ENCODE peak calls at places on chromosomes 16 and 17, in four cellular contexts. I, K, X and A are unnamed samples.

GRCh38 chr16:79282806-79283205 is 317.7 kb downstream of the MAF start:
- DNase-seq in I (no peak), K (no peak), X (no peak), A (no peak)

GRCh38 chr17:36641877-36642845 is 40.8 kb downstream of the MRM1 start:
- DNase-seq in X (no peak), I (no peak), K (no peak), A (no peak)

GRCh38 chr17:17515921-17516295 is 19.7 kb upstream of the RASD1 start:
- DNase-seq in I (no peak), K (peak), X (no peak), A (peak)

GRCh38 chr17:73803867-73804539 is 159.8 kb upstream of the SDK2 start:
- DNase-seq in K (no peak), I (no peak), X (no peak), A (no peak)

GRCh38 chr17:56203430-56203829 is 50.2 kb downstream of the ANKFN1 start:
- DNase-seq in X (no peak), I (no peak), K (no peak), A (peak)

GRCh38 chr16:60392380-60392779 is 1643.9 kb downstream of the CDH8 start:
- DNase-seq in I (no peak), X (no peak), K (no peak), A (no peak)

GRCh38 chr16:27985981-27986380 is 77.5 kb downstream of the GSG1L start:
- DNase-seq in X (no peak), K (no peak), I (no peak), A (no peak)

GRCh38 chr17:36501351-36501750 is 14.9 kb downstream of the ZNHIT3 start:
- DNase-seq in K (no peak), X (no peak), I (no peak), A (no peak)

GRCh38 chr17:40122944-40123810 is 1.4 kb downstream of the MSL1 start:
- DNase-seq in X (peak), K (peak), I (no peak), A (no peak)

GRCh38 chr17:81457396-81457795 is 55.2 kb downstream of the ACTG1 start:
- DNase-seq in K (no peak), X (no peak), I (no peak), A (no peak)

GRCh38 chr17:66393038-66393437 is 90.6 kb downstream of the PRKCA start:
- DNase-seq in K (no peak), I (no peak), X (no peak), A (no peak)

GRCh38 chr17:7176870-7177209 is 2.3 kb downstream of the ASGR1 start:
- DNase-seq in X (no peak), K (no peak), I (no peak), A (no peak)

GRCh38 chr17:62630365-62631085 is 3.1 kb downstream of the MRC2 start:
- DNase-seq in I (no peak), X (no peak), K (no peak), A (peak)

GRCh38 chr16:28561557-28562187 is 8.0 kb downstream of the SGF29 start:
- DNase-seq in K (no peak), I (no peak), X (no peak), A (no peak)

GRCh38 chr16:79811541-79811940 is 211.0 kb upstream of the MAF start:
- DNase-seq in X (no peak), K (no peak), I (no peak), A (peak)

GRCh38 chr17:62882878-62883277 is 74.8 kb upstream of the MARCHF10 start:
- DNase-seq in X (no peak), I (no peak), K (no peak), A (no peak)

GRCh38 chr17:41777579-41778188 is 8.8 kb downstream of the JUP start:
- DNase-seq in X (no peak), K (peak), I (no peak), A (peak)

GRCh38 chr17:21034350-21035235 is 8.2 kb downstream of the USP22 start:
- DNase-seq in X (peak), I (no peak), K (no peak), A (no peak)

GRCh38 chr16:57185446-57185944 is 344 bp downstream of the PSME3IP1 start:
- DNase-seq in X (no peak), I (no peak), K (peak), A (peak)

GRCh38 chr17:66476014-66476413 is 173.6 kb downstream of the PRKCA start:
- DNase-seq in K (no peak), I (no peak), X (no peak), A (no peak)

GRCh38 chr17:28727727-28728363 is 743 bp upstream of the NEK8 start:
- DNase-seq in X (peak), K (peak), I (peak), A (peak)

GRCh38 chr16:4931381-4931780 is 5.6 kb downstream of the PPL start:
- DNase-seq in X (no peak), K (no peak), I (no peak), A (no peak)